ENCODE peak calls at places on chromosomes 7 and 10, in eight cellular contexts. K is tibial nerve; S is kidney; O is lung; U is ovary; M is upper lobe of left lung; R is upper lobe of right lung; W is CD8-positive, alpha-beta memory T cell. L is an unnamed sample. For H3K4me1, the result is how much of the 10 kb centered on the place peaks cover.

GRCh38 chr10:110498087-110498981 is 627 bp downstream of the DUSP5 start:
- DNase-seq in K (no peak), S (peak), O (peak), U (peak), M (peak), R (peak), W (peak), L (peak)

GRCh38 chr7:69429817-69430501 is 168.3 kb upstream of the AUTS2 start:
- DNase-seq in K (peak), S (peak), O (peak), U (peak), M (peak), R (no peak), W (no peak), L (no peak)

GRCh38 chr10:13871698-13872280 is 285.0 kb downstream of the PRPF18 start:
- DNase-seq in K (no peak), S (no peak), O (no peak), U (no peak), M (peak), R (no peak), W (no peak), L (no peak)

GRCh38 chr10:112115781-112116385 is 67.7 kb downstream of the GPAM start:
- DNase-seq in K (no peak), S (no peak), O (peak), U (no peak), M (no peak), R (no peak), W (no peak), L (no peak)

GRCh38 chr7:117777335-117778150 is 95.7 kb downstream of the CTTNBP2 start:
- DNase-seq in K (no peak), S (no peak), O (no peak), U (no peak), M (no peak), R (no peak), W (no peak), L (no peak)

GRCh38 chr10:101367569-101368453 is 13.8 kb downstream of the BTRC start:
- DNase-seq in K (no peak), S (no peak), O (no peak), U (no peak), M (no peak), R (no peak), W (no peak), L (no peak)

GRCh38 chr7:134690016-134690415 is 43.4 kb downstream of the BPGM start:
- DNase-seq in K (no peak), S (no peak), O (no peak), U (no peak), M (no peak), R (no peak), W (no peak), L (no peak)

GRCh38 chr10:110057461-110057860 is 49.7 kb downstream of the ADD3 start:
- DNase-seq in K (no peak), S (no peak), O (no peak), U (no peak), M (no peak), R (no peak), W (no peak), L (no peak)

GRCh38 chr7:139328375-139328774 is 12.8 kb upstream of the FMC1 start:
- DNase-seq in K (no peak), S (no peak), O (no peak), U (no peak), M (no peak), R (no peak), W (no peak), L (no peak)

GRCh38 chr10:78983608-78984007 is 85.2 kb upstream of the ZMIZ1 start:
- DNase-seq in K (no peak), S (no peak), O (no peak), U (no peak), M (no peak), R (no peak), W (no peak), L (no peak)

GRCh38 chr7:40469481-40469880 is 334.7 kb downstream of the SUGCT start:
- DNase-seq in K (no peak), S (no peak), O (no peak), U (no peak), M (no peak), R (no peak), W (no peak), L (no peak)

GRCh38 chr10:32000937-32001336 is 55.3 kb downstream of the KIF5B start:
- DNase-seq in K (no peak), S (no peak), O (no peak), U (no peak), M (no peak), R (no peak), W (no peak), L (no peak)

GRCh38 chr7:108568801-108569380 is 615 bp downstream of the THAP5 start:
- DNase-seq in K (no peak), S (no peak), O (no peak), U (no peak), M (no peak), R (no peak), W (peak), L (no peak)

GRCh38 chr7:134565643-134566136 is 16.8 kb downstream of the AKR1B15 start:
- DNase-seq in K (peak), S (no peak), O (no peak), U (no peak), M (no peak), R (no peak), W (no peak), L (no peak)

GRCh38 chr10:92290076-92290836 is 622 bp downstream of the CPEB3 start:
- DNase-seq in K (peak), S (no peak), O (peak), U (no peak), M (no peak), R (peak), W (peak), L (peak)

GRCh38 chr10:10514790-10515189 is 502.9 kb upstream of the CELF2 start:
- DNase-seq in K (no peak), S (no peak), O (no peak), U (no peak), M (no peak), R (no peak), W (no peak), L (no peak)

GRCh38 chr7:136064098-136064497 is 86.9 kb upstream of the MTPN start:
- DNase-seq in K (no peak), S (no peak), O (no peak), U (no peak), M (no peak), R (no peak), W (no peak), L (no peak)

GRCh38 chr10:30594077-30594476 is 35.5 kb downstream of the LYZL2 start:
- DNase-seq in K (no peak), S (no peak), O (no peak), U (no peak), M (no peak), R (no peak), W (no peak), L (no peak)

GRCh38 chr7:142357953-142358520 is 100.2 kb upstream of the PRSS58 start:
- DNase-seq in K (no peak), S (peak), O (no peak), U (no peak), M (no peak), R (no peak), W (peak), L (no peak)

GRCh38 chr10:88592425-88592824 is 5.9 kb downstream of the LIPJ start:
- DNase-seq in K (no peak), S (no peak), O (no peak), U (no peak), M (no peak), R (no peak), W (no peak), L (no peak)

GRCh38 chr10:7075851-7076250 is 335.0 kb downstream of the SFMBT2 start:
- DNase-seq in K (no peak), S (no peak), O (no peak), U (no peak), M (no peak), R (no peak), W (no peak), L (no peak)

GRCh38 chr7:13067036-13067435 is 379.6 kb downstream of the ARL4A start:
- DNase-seq in K (no peak), S (no peak), O (no peak), U (no peak), M (no peak), R (no peak), W (no peak), L (no peak)

GRCh38 chr7:123355576-123356195 is 155.9 kb upstream of the SLC13A1 start:
- DNase-seq in K (no peak), S (no peak), O (no peak), U (no peak), M (no peak), R (no peak), W (no peak), L (no peak)

GRCh38 chr10:88642254-88642653 is 22.0 kb upstream of the LIPF start:
- DNase-seq in K (no peak), S (no peak), O (no peak), U (no peak), M (no peak), R (no peak), W (no peak), L (no peak)

GRCh38 chr10:48670978-48671913 is 13.4 kb upstream of the WDFY4 start:
- DNase-seq in K (no peak), S (peak), O (no peak), U (no peak), M (peak), R (no peak), W (no peak), L (no peak)

GRCh38 chr7:149005427-149006344 is 22.6 kb downstream of the PDIA4 start:
- DNase-seq in K (peak), S (peak), O (peak), U (peak), M (no peak), R (peak), W (peak), L (peak)

GRCh38 chr10:47161465-47161864 is 138.5 kb upstream of the GDF10 start:
- DNase-seq in K (no peak), S (no peak), O (no peak), U (no peak), M (no peak), R (no peak), W (no peak), L (no peak)

GRCh38 chr10:501596-501995 is 187.9 kb downstream of the DIP2C start:
- DNase-seq in K (no peak), S (peak), O (no peak), U (peak), M (no peak), R (peak), W (no peak), L (no peak)

GRCh38 chr7:128236924-128237586 is 4.0 kb upstream of the LEP start:
- DNase-seq in K (no peak), S (no peak), O (peak), U (no peak), M (no peak), R (no peak), W (peak), L (no peak)

GRCh38 chr10:45817912-45818311 is 29.4 kb downstream of the AGAP4 start:
- DNase-seq in K (no peak), S (no peak), O (no peak), U (no peak), M (no peak), R (no peak), W (no peak), L (no peak)

GRCh38 chr10:97407952-97408248 is 6.8 kb upstream of the RRP12 start:
- DNase-seq in K (no peak), S (no peak), O (no peak), U (no peak), M (no peak), R (no peak), W (no peak), L (no peak)
- H3K27ac ChIP-seq in K (no peak), S (no peak), O (no peak), U (no peak), M (peak), R (peak), W (no peak), L (no peak)

DNA sequence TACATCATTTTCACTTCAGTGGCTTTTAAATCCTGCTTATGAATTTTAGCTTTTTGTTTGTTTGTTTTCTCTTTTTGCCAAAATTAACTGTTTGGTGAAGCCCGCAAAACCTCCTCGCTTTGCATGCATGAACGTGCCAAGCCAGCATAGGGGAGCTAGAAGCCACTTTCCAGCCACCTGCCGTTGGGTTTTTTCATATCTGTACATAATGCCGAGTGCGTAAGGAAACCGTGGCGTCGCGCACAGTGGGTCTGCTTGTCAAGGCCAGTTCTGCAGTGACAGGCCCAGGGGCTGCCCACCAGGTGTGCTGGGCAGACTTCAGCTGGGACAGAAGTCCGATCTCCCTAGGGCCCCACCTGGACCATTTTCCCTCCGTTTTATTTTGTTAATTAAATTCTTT is 41.1 kb downstream of the WIPI2 start:
- DNase-seq in K (no peak), S (peak), O (no peak), U (no peak), M (peak), R (no peak), W (no peak), L (no peak)
- H3K4me1 ChIP-seq in K (under half), S (under half), O (under half), U (under half), M (under half), R (under half), W (under half), L (under half)

GRCh38 chr7:74179935-74180604 is 5.9 kb downstream of the EIF4H start:
- DNase-seq in K (no peak), S (no peak), O (no peak), U (no peak), M (no peak), R (no peak), W (no peak), L (no peak)
- H3K27ac ChIP-seq in K (no peak), S (no peak), O (no peak), U (no peak), M (peak), R (no peak), W (no peak), L (no peak)

GRCh38 chr10:99975942-99976809 is 33.6 kb downstream of the DNMBP start:
- DNase-seq in K (peak), S (no peak), O (no peak), U (no peak), M (no peak), R (no peak), W (no peak), L (no peak)
- H3K4me1 ChIP-seq in K (under half), S (under half), O (under half), U (under half), M (under half), R (under half), W (under half), L (under half)

DNA sequence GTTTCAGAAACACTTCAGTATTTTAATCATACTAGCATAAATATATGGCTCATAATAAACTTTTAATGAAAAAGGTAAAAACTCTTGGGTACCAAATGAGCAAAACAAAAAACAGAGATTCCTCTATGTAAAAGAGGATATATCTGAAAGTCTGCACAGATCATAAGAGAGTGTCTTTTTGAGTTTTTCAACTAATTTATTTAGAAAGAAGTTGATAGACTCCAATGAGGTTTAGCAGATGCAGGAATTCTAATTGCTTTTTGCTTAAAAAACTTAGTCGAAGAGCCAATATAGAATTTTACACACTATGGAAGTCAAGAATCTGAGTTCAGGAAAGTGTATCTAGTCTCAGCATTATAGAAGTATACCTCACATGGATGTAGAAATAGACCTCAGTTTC is 3.4 kb upstream of the MLLT10 start:
- DNase-seq in K (no peak), S (no peak), O (no peak), U (no peak), M (no peak), R (no peak), W (no peak), L (no peak)
- H3K27ac ChIP-seq in K (no peak), S (no peak), O (no peak), U (peak), M (no peak), R (peak), W (no peak), L (no peak)

GRCh38 chr10:113517165-113517892 is 35.5 kb upstream of the HABP2 start:
- DNase-seq in K (no peak), S (no peak), O (no peak), U (no peak), M (no peak), R (no peak), W (no peak), L (no peak)
- H3K4me1 ChIP-seq in K (under half), S (under half), O (under half), U (under half), M (under half), R (under half), W (under half), L (under half)

GRCh38 chr10:132590752-132591121 is 53.1 kb downstream of the INPP5A start:
- DNase-seq in K (no peak), S (no peak), O (no peak), U (no peak), M (no peak), R (no peak), W (no peak), L (no peak)

GRCh38 chr10:132589681-132590080 is 52.1 kb downstream of the INPP5A start:
- DNase-seq in K (no peak), S (no peak), O (no peak), U (no peak), M (peak), R (no peak), W (no peak), L (no peak)

GRCh38 chr10:132590094-132590751 is 52.6 kb downstream of the INPP5A start:
- DNase-seq in K (no peak), S (no peak), O (no peak), U (no peak), M (no peak), R (no peak), W (no peak), L (no peak)

GRCh38 chr10:132592790-132593788 is 55.5 kb downstream of the INPP5A start:
- DNase-seq in K (no peak), S (no peak), O (no peak), U (no peak), M (no peak), R (no peak), W (no peak), L (no peak)

DNA sequence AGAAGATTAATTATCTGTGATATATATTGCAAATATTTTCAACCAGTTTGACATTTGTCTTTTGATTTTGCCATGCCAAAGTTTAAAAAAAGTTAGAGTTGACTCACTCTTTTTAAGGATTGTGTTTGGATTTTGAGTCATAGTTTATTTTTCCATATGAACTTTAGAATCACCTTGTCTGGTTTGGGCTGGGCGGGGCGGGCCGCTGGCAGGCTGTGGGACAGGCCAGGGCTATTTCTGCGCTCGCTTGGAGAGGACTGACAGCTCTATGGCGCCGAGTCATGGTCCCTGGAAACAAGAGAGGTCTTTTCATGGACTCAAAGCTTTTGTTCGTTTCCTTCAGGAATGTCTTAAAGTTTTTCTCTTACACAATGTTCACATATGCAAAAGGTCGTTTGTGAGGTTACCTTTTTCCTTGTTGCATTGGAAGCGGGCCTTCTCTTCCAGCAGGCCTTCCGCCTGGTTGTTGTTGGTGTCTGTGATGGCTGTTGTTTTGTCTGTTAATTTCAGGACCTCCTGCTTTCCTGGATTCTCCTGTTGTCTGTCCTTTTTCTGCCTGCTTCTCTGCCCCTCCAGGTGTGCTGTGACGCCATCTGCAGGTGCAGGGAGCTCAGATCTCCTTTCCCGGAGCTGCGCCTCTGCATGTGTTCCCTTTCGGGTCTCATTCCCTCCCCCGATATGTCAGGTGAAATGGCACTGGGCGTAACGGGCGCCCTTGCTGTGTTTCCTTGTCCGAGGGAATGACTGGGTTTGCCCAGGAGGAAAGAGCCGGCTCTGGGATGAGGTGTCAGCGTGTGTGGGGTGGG is 53.8 kb downstream of the INPP5A start:
- DNase-seq in K (no peak), S (peak), O (no peak), U (peak), M (no peak), R (no peak), W (no peak), L (no peak)
- H3K27ac ChIP-seq in K (no peak), S (no peak), O (peak), U (no peak), M (peak), R (peak), W (no peak), L (no peak)

DNA sequence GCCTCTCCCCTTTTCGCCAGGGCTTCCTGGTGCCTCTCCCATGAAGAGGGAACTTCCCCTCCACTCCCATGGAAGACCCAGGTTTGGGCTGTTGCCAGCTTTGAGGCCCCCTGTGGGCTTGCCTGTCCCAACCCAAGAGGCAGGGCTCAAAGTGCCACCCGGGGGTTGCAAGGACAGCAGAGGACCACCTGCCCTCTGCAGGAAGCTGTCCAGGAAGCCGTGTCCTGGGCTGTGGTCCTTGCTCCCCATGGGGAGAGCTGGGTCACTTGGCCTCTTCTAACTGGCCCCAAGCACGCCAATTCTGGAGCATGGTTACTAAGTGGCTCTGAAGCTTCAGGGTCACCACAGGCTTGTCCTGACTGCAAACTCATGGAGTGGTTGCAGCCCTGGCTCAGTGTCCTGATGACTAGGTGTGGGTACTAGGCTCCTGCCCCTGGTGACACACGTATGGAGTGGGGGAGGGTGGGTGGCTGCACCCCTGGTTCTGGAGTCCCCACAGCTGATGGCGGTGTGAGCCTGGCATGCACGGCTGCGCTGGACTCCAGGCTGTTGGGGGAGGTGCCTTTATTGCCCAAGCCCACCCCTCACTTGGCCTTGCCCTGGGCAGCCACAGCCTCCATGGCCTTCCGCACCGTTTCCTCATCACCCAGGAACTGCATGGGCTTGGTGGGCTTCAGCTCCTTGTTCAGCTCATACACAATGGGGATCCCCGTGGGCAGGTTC is 3.0 kb downstream of the PGAM2 start:
- DNase-seq in K (no peak), S (peak), O (no peak), U (no peak), M (no peak), R (peak), W (no peak), L (no peak)
- H3K4me1 ChIP-seq in K (under half), S (under half), O (under half), U (under half), M (under half), R (under half), W (under half), L (under half)

GRCh38 chr7:150972746-150973145 is 5.4 kb downstream of the KCNH2 start:
- DNase-seq in K (no peak), S (no peak), O (no peak), U (no peak), M (no peak), R (no peak), W (no peak), L (no peak)
- H3K27ac ChIP-seq in K (no peak), S (no peak), O (peak), U (peak), M (no peak), R (no peak), W (no peak), L (no peak)

L was measured in effector memory CD4-positive, alpha-beta T cell.